ENCODE peak calls at places on chromosomes 5 and 9, in six cellular contexts. X, U, O, P, R and A are unnamed samples.

GRCh38 chr5:175698401-175699115 is 40.7 kb downstream of the HRH2 start:
- DNase-seq in X (no peak), U (no peak), R (no peak), O (no peak), P (no peak), A (no peak)

GRCh38 chr5:143258559-143259253 is 144.8 kb downstream of the NR3C1 start:
- DNase-seq in X (no peak), U (peak; percentile 89), O (no peak), P (no peak), R (no peak), A (no peak)

GRCh38 chr9:3337515-3337914 is 188.3 kb downstream of the RFX3 start:
- DNase-seq in R (no peak), O (peak; percentile 10), U (peak; percentile 33), P (no peak), X (no peak), A (no peak)

GRCh38 chr9:71656496-71656895 is 111.8 kb downstream of the CEMIP2 start:
- DNase-seq in U (no peak), X (no peak), R (no peak), P (no peak), O (no peak), A (no peak)

GRCh38 chr9:108963459-108964143 is 29.4 kb downstream of the ABITRAM start:
- DNase-seq in P (no peak), O (no peak), U (peak; percentile 10), X (no peak), R (no peak), A (no peak)

GRCh38 chr5:685262-686171 is 7.6 kb downstream of the TPPP start:
- DNase-seq in R (no peak), P (no peak), X (no peak), U (no peak), O (no peak), A (no peak)

GRCh38 chr9:137813651-137814415 is 63.7 kb upstream of the CACNA1B start:
- DNase-seq in O (no peak), X (no peak), R (no peak), P (no peak), U (no peak), A (no peak)

GRCh38 chr5:175590471-175590881 is 67.4 kb upstream of the HRH2 start:
- DNase-seq in U (peak; percentile 55), O (no peak), X (no peak), R (no peak), P (no peak), A (no peak)

GRCh38 chr9:134551657-134552348 is 89.8 kb upstream of the COL5A1 start:
- DNase-seq in X (no peak), P (no peak), U (peak; percentile 93), O (no peak), R (no peak), A (peak; percentile 79)

GRCh38 chr5:180499684-180500083 is 5.5 kb downstream of the CNOT6 start:
- DNase-seq in X (no peak), R (no peak), U (no peak), O (no peak), P (no peak), A (no peak)